ENCODE peak calls at places on chromosome 10, in nine cellular contexts. One of them, this sample, is unnamed.
A peak's percentile ranks its signal among the peaks of the same experiment; 100 is the strongest.

GRCh38 chr10:4683137-4683536 is 142.9 kb upstream of the AKR1E2 start:
- DNase-seq in AG04449: no peak
- DNase-seq in fibroblast of lung: no peak
- DNase-seq in transverse colon: no peak
- DNase-seq in hepatocyte: no peak
- DNase-seq in bronchial epithelial cell: no peak
- DNase-seq in thoracic aorta: no peak
- DNase-seq in CD8-positive, alpha-beta T cell: no peak
- DNase-seq in GM12865: no peak
- DNase-seq in this sample: no peak

GRCh38 chr10:42958142-42958868 is 118.6 kb upstream of the RET start:
- DNase-seq in AG04449: no peak
- DNase-seq in fibroblast of lung: no peak
- DNase-seq in transverse colon: no peak
- DNase-seq in hepatocyte: no peak
- DNase-seq in bronchial epithelial cell: no peak
- DNase-seq in thoracic aorta: no peak
- DNase-seq in CD8-positive, alpha-beta T cell: no peak
- DNase-seq in GM12865: no peak
- DNase-seq in this sample: no peak

GRCh38 chr10:73899401-73899780 is 11.5 kb upstream of the PLAU start:
- DNase-seq in AG04449: no peak
- DNase-seq in fibroblast of lung: peak; percentile 98
- DNase-seq in transverse colon: no peak
- DNase-seq in hepatocyte: peak; percentile 62
- DNase-seq in bronchial epithelial cell: peak; percentile 98
- DNase-seq in thoracic aorta: no peak
- DNase-seq in CD8-positive, alpha-beta T cell: no peak
- DNase-seq in GM12865: no peak
- DNase-seq in this sample: peak; percentile 93

GRCh38 chr10:5975641-5976473 is 1.5 kb downstream of the IL15RA start:
- DNase-seq in AG04449: no peak
- DNase-seq in fibroblast of lung: no peak
- DNase-seq in transverse colon: peak; percentile 66
- DNase-seq in hepatocyte: no peak
- DNase-seq in bronchial epithelial cell: no peak
- DNase-seq in thoracic aorta: no peak
- DNase-seq in CD8-positive, alpha-beta T cell: peak; percentile 32
- DNase-seq in GM12865: peak; percentile 95
- DNase-seq in this sample: peak; percentile 64

GRCh38 chr10:124918906-124919305 is 23.0 kb upstream of the ZRANB1 start:
- DNase-seq in AG04449: no peak
- DNase-seq in fibroblast of lung: no peak
- DNase-seq in transverse colon: no peak
- DNase-seq in hepatocyte: no peak
- DNase-seq in bronchial epithelial cell: no peak
- DNase-seq in thoracic aorta: no peak
- DNase-seq in CD8-positive, alpha-beta T cell: no peak
- DNase-seq in GM12865: no peak
- DNase-seq in this sample: peak; percentile 24

GRCh38 chr10:11625019-11625735 is 13.7 kb upstream of the USP6NL start:
- DNase-seq in AG04449: no peak
- DNase-seq in fibroblast of lung: no peak
- DNase-seq in transverse colon: peak; percentile 26
- DNase-seq in hepatocyte: no peak
- DNase-seq in bronchial epithelial cell: no peak
- DNase-seq in thoracic aorta: no peak
- DNase-seq in CD8-positive, alpha-beta T cell: no peak
- DNase-seq in GM12865: peak; percentile 73
- DNase-seq in this sample: no peak

GRCh38 chr10:23099079-23099478 is 3.7 kb downstream of the MSRB2 start:
- DNase-seq in AG04449: no peak
- DNase-seq in fibroblast of lung: no peak
- DNase-seq in transverse colon: no peak
- DNase-seq in hepatocyte: no peak
- DNase-seq in bronchial epithelial cell: no peak
- DNase-seq in thoracic aorta: no peak
- DNase-seq in CD8-positive, alpha-beta T cell: no peak
- DNase-seq in GM12865: no peak
- DNase-seq in this sample: no peak

GRCh38 chr10:14879801-14880193 is 1.1 kb downstream of the SUV39H2 start:
- DNase-seq in AG04449: no peak
- DNase-seq in fibroblast of lung: no peak
- DNase-seq in transverse colon: no peak
- DNase-seq in hepatocyte: no peak
- DNase-seq in bronchial epithelial cell: peak; percentile 2
- DNase-seq in thoracic aorta: no peak
- DNase-seq in CD8-positive, alpha-beta T cell: no peak
- DNase-seq in GM12865: peak; percentile 6
- DNase-seq in this sample: no peak

DNA sequence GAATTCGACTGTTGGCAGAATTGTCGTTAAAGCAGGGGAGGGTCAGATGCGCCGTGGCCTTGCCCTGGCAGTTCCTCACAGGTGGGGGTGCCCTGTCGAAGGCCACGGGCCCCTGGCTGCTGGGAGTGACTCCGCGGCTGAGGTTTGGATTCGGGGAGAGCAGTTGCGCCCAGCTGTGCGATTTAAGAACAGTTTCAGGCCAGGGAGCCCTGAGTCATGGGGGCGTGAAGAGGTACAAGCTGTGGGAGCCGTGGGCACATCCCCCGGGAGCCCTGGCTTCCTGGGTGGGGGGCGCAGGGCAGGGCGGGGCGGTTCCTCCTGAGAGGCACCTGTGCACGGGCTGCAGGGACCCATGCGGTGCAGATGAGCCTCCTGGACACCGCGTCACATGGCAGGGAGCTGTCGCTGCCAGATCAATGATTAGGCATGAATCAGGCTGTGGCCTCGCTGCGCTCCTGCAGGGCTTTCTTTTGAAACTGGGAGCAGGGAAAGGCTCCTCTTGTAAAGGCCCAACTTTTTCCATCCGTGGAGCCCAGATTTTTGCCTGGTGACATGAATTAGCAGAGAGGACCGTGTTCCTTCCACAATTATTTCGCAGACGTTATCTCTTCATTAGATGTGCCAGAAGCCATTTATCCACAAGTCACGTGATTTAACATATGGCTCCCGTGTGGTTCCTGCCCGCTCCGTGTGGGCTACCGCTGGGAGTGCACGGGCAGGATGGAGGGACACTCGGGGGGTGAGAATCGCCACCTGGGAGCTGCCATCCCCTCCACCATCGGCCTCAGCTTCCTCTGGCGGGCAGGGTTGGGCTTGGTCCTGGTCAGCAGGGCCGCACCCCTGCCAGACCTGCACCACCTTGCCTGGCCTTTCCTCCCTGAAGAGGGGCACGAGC is 918 bp downstream of the PWWP2B start:
- DNase-seq in AG04449: no peak
- DNase-seq in fibroblast of lung: peak; percentile 59
- DNase-seq in transverse colon: peak; percentile 67
- DNase-seq in hepatocyte: peak; percentile 68
- DNase-seq in bronchial epithelial cell: peak; percentile 68
- DNase-seq in thoracic aorta: no peak
- DNase-seq in CD8-positive, alpha-beta T cell: peak; percentile 46
- DNase-seq in GM12865: peak; percentile 42
- DNase-seq in this sample: peak; percentile 67
- TF ChIP-seq CTCF in AG04449: no peak
- TF ChIP-seq CTCF in fibroblast of lung: no peak
- TF ChIP-seq CTCF in transverse colon: no peak
- TF ChIP-seq CTCF in hepatocyte: no peak
- TF ChIP-seq CTCF in bronchial epithelial cell: no peak
- TF ChIP-seq CTCF in thoracic aorta: no peak
- TF ChIP-seq CTCF in CD8-positive, alpha-beta T cell: no peak
- TF ChIP-seq CTCF in GM12865: no peak
- TF ChIP-seq CTCF in this sample: no peak

DNA sequence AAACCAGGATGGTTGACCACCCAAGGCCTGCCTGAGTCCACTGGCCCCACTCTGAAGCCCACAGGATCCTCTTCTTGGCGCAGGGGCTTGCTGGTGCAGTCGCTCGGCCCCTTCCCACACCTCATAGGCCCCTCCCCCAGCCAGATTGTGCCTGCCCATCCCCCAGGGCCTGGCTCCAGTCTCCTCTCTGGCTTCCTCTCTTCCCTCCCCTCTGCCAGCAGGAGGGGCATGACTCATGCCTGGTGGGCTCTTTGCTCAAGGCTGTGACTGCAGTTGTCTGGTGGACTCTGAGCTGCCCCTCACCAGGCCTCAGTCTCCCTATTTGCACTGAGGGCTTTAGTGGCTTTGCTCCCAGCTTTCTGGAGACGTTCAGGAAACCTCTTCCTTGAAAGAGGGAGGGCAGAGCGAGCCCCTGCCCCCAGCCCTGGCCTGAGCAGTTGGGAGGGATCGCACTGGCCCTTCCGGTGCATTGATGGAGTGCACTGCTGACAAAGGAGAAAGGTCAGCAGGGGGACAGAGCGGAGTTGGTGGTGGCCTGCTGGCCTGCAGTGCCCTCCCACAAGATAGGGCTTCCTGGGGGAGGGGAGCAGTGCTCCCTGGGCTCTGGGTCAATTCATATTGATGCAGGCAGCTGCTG is 60.7 kb downstream of the ZMIZ1 start:
- DNase-seq in AG04449: no peak
- DNase-seq in fibroblast of lung: peak; percentile 75
- DNase-seq in transverse colon: no peak
- DNase-seq in hepatocyte: peak; percentile 61
- DNase-seq in bronchial epithelial cell: no peak
- DNase-seq in thoracic aorta: no peak
- DNase-seq in CD8-positive, alpha-beta T cell: no peak
- DNase-seq in GM12865: no peak
- DNase-seq in this sample: peak; percentile 38
- TF ChIP-seq CTCF in AG04449: peak; percentile 23
- TF ChIP-seq CTCF in fibroblast of lung: peak; percentile 26
- TF ChIP-seq CTCF in transverse colon: no peak
- TF ChIP-seq CTCF in hepatocyte: no peak
- TF ChIP-seq CTCF in bronchial epithelial cell: no peak
- TF ChIP-seq CTCF in thoracic aorta: no peak
- TF ChIP-seq CTCF in CD8-positive, alpha-beta T cell: no peak
- TF ChIP-seq CTCF in GM12865: no peak
- TF ChIP-seq CTCF in this sample: no peak

GRCh38 chr10:22010973-22011408 is 7.5 kb upstream of the DNAJC1 start:
- DNase-seq in AG04449: no peak
- DNase-seq in fibroblast of lung: peak; percentile 6
- DNase-seq in transverse colon: no peak
- DNase-seq in hepatocyte: peak; percentile 18
- DNase-seq in bronchial epithelial cell: peak; percentile 20
- DNase-seq in thoracic aorta: no peak
- DNase-seq in CD8-positive, alpha-beta T cell: no peak
- DNase-seq in GM12865: peak; percentile 9
- DNase-seq in this sample: peak; percentile 58
- TF ChIP-seq CTCF in AG04449: no peak
- TF ChIP-seq CTCF in fibroblast of lung: no peak
- TF ChIP-seq CTCF in transverse colon: peak; percentile 53
- TF ChIP-seq CTCF in hepatocyte: peak; percentile 65
- TF ChIP-seq CTCF in bronchial epithelial cell: no peak
- TF ChIP-seq CTCF in thoracic aorta: peak; percentile 50
- TF ChIP-seq CTCF in CD8-positive, alpha-beta T cell: peak; percentile 63
- TF ChIP-seq CTCF in GM12865: peak; percentile 0
- TF ChIP-seq CTCF in this sample: no peak

GRCh38 chr10:80443531-80443974 is 10.6 kb upstream of the TSPAN14 start:
- DNase-seq in AG04449: no peak
- DNase-seq in fibroblast of lung: no peak
- DNase-seq in transverse colon: peak; percentile 17
- DNase-seq in hepatocyte: no peak
- DNase-seq in bronchial epithelial cell: no peak
- DNase-seq in thoracic aorta: no peak
- DNase-seq in CD8-positive, alpha-beta T cell: no peak
- DNase-seq in GM12865: peak; percentile 63
- DNase-seq in this sample: peak; percentile 69
- TF ChIP-seq CTCF in AG04449: peak; percentile 21
- TF ChIP-seq CTCF in fibroblast of lung: peak; percentile 62
- TF ChIP-seq CTCF in transverse colon: no peak
- TF ChIP-seq CTCF in hepatocyte: peak; percentile 33
- TF ChIP-seq CTCF in bronchial epithelial cell: peak; percentile 45
- TF ChIP-seq CTCF in thoracic aorta: peak; percentile 28
- TF ChIP-seq CTCF in CD8-positive, alpha-beta T cell: no peak
- TF ChIP-seq CTCF in GM12865: peak; percentile 46
- TF ChIP-seq CTCF in this sample: peak; percentile 60

DNA sequence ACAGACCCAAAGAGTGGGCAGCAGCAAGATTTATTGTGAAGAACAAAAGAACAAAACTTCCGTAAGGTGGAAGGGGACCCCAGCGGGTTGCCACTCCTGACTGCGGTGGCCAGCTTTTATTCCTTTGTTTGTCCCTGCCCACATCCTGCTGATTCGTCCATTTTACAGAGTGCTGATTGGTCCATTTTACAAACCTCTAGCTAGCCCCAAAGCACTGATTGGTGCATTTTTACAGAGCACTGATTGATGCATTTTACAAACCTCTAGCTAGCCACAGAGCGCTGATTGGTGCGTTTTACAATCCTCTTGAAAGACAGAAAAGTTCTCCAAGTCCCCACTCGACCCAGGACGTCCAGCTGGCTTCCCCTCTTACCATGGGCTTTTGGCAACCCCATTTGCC is 16.8 kb upstream of the CCSER2 start:
- DNase-seq in AG04449: no peak
- DNase-seq in fibroblast of lung: no peak
- DNase-seq in transverse colon: no peak
- DNase-seq in hepatocyte: no peak
- DNase-seq in bronchial epithelial cell: no peak
- DNase-seq in thoracic aorta: no peak
- DNase-seq in CD8-positive, alpha-beta T cell: no peak
- DNase-seq in GM12865: no peak
- DNase-seq in this sample: no peak
- TF ChIP-seq CTCF in AG04449: no peak
- TF ChIP-seq CTCF in fibroblast of lung: no peak
- TF ChIP-seq CTCF in transverse colon: no peak
- TF ChIP-seq CTCF in hepatocyte: no peak
- TF ChIP-seq CTCF in bronchial epithelial cell: no peak
- TF ChIP-seq CTCF in thoracic aorta: no peak
- TF ChIP-seq CTCF in CD8-positive, alpha-beta T cell: no peak
- TF ChIP-seq CTCF in GM12865: no peak
- TF ChIP-seq CTCF in this sample: no peak

GRCh38 chr10:35353805-35354204 is 17.5 kb downstream of the CCNY start:
- DNase-seq in AG04449: no peak
- DNase-seq in fibroblast of lung: no peak
- DNase-seq in transverse colon: no peak
- DNase-seq in hepatocyte: no peak
- DNase-seq in bronchial epithelial cell: no peak
- DNase-seq in thoracic aorta: no peak
- DNase-seq in CD8-positive, alpha-beta T cell: no peak
- DNase-seq in GM12865: peak; percentile 55
- DNase-seq in this sample: peak; percentile 86
- TF ChIP-seq CTCF in AG04449: no peak
- TF ChIP-seq CTCF in fibroblast of lung: no peak
- TF ChIP-seq CTCF in transverse colon: no peak
- TF ChIP-seq CTCF in hepatocyte: no peak
- TF ChIP-seq CTCF in bronchial epithelial cell: no peak
- TF ChIP-seq CTCF in thoracic aorta: no peak
- TF ChIP-seq CTCF in CD8-positive, alpha-beta T cell: no peak
- TF ChIP-seq CTCF in GM12865: no peak
- TF ChIP-seq CTCF in this sample: no peak